ENCODE peak calls at places on chromosomes 3 and 15, in five cellular contexts. K is stimulated activated CD4-positive, alpha-beta T cell treated with anti-CD3 and anti-CD28 coated beads, Interleukin-4, amount 100 ng/mL, for 1 hour; C is midbrain; N is stimulated activated CD8-positive, alpha-beta memory T cell treated with anti-CD3 and anti-CD28 coated beads, Interleukin-15, amount 100 ng/mL, for 24 hours; I is A549. P is an unnamed sample.

GRCh38 chr3:169241928-169242751 is 421.4 kb downstream of the MECOM start:
- DNase-seq in K (no peak), C (no peak), N (no peak), I (no peak), P (peak)

GRCh38 chr3:192080336-192080735 is 619.4 kb downstream of the PYDC2 start:
- DNase-seq in K (no peak), C (no peak), N (no peak), I (no peak), P (no peak)

GRCh38 chr15:58015565-58015964 is 49.9 kb downstream of the ALDH1A2 start:
- DNase-seq in K (no peak), C (no peak), N (no peak), I (no peak), P (no peak)

GRCh38 chr3:160771811-160772459 is 15.9 kb downstream of the PPM1L start:
- DNase-seq in K (no peak), C (no peak), N (no peak), I (no peak), P (no peak)

GRCh38 chr3:123869165-123869564 is 15.0 kb downstream of the MYLK start:
- DNase-seq in K (no peak), C (no peak), N (no peak), I (no peak), P (no peak)

GRCh38 chr15:39591141-39591895 is 10.4 kb downstream of the THBS1 start:
- DNase-seq in K (no peak), C (no peak), N (no peak), I (no peak), P (no peak)

GRCh38 chr15:39976291-39977274 is 42.7 kb downstream of the EIF2AK4 start:
- DNase-seq in K (no peak), C (peak), N (no peak), I (no peak), P (peak)

GRCh38 chr3:4983739-4984510 is 4.7 kb downstream of the BHLHE40 start:
- DNase-seq in K (peak), C (peak), N (no peak), I (peak), P (peak)

GRCh38 chr3:174035317-174035886 is 637.9 kb downstream of the NLGN1 start:
- DNase-seq in K (no peak), C (no peak), N (no peak), I (no peak), P (no peak)

P was measured in Ammon's horn.